ENCODE peak calls at places on chromosomes 12 and 14, in seven cellular contexts. N is dorsolateral prefrontal cortex; Y is CD8-positive, alpha-beta T cell; P is right lobe of liver; V is ovary; J is psoas muscle; F is A549. W is an unnamed sample.

GRCh38 chr14:101232340-101233015 is 328.8 kb upstream of the DIO3 start:
- DNase-seq in N (no peak), Y (no peak), P (no peak), V (no peak), J (peak), F (no peak), W (no peak)

GRCh38 chr12:27359578-27360340 is 27.1 kb downstream of the BMAL2 start:
- DNase-seq in N (no peak), Y (no peak), P (no peak), V (no peak), J (no peak), F (no peak), W (no peak)

GRCh38 chr14:95471526-95472304 is 44.7 kb downstream of the SYNE3 start:
- DNase-seq in N (no peak), Y (no peak), P (peak), V (no peak), J (no peak), F (no peak), W (no peak)

GRCh38 chr14:40312296-40312695 is 880.1 kb upstream of the FBXO33 start:
- DNase-seq in N (no peak), Y (no peak), P (no peak), V (no peak), J (no peak), F (no peak), W (no peak)

GRCh38 chr14:92927396-92928257 is 4.7 kb downstream of the CHGA start:
- DNase-seq in N (no peak), Y (no peak), P (no peak), V (no peak), J (no peak), F (no peak), W (peak)

GRCh38 chr12:70080577-70080976 is 162.7 kb upstream of the CNOT2 start:
- DNase-seq in N (no peak), Y (no peak), P (no peak), V (no peak), J (no peak), F (no peak), W (no peak)

GRCh38 chr14:87082917-87083316 is 910.1 kb downstream of the GALC start:
- DNase-seq in N (no peak), Y (no peak), P (no peak), V (no peak), J (no peak), F (no peak), W (no peak)

GRCh38 chr14:37466623-37467088 is 128.4 kb downstream of the FOXA1 start:
- DNase-seq in N (no peak), Y (no peak), P (no peak), V (no peak), J (no peak), F (peak), W (no peak)

GRCh38 chr14:104968541-104969401 is 9.4 kb downstream of the AHNAK2 start:
- DNase-seq in N (no peak), Y (no peak), P (peak), V (no peak), J (peak), F (peak), W (no peak)

GRCh38 chr12:127987199-127987901 is 279.6 kb upstream of the TMEM132C start:
- DNase-seq in N (no peak), Y (no peak), P (no peak), V (no peak), J (no peak), F (no peak), W (no peak)

GRCh38 chr12:127980585-127980984 is 286.4 kb upstream of the TMEM132C start:
- DNase-seq in N (no peak), Y (no peak), P (no peak), V (no peak), J (no peak), F (no peak), W (no peak)

GRCh38 chr12:127984386-127985055 is 282.4 kb upstream of the TMEM132C start:
- DNase-seq in N (no peak), Y (no peak), P (no peak), V (no peak), J (no peak), F (no peak), W (no peak)
- TF ChIP-seq CTCF in N (no peak), Y (no peak), P (no peak), V (no peak), J (no peak), F (no peak), W (no peak)

DNA sequence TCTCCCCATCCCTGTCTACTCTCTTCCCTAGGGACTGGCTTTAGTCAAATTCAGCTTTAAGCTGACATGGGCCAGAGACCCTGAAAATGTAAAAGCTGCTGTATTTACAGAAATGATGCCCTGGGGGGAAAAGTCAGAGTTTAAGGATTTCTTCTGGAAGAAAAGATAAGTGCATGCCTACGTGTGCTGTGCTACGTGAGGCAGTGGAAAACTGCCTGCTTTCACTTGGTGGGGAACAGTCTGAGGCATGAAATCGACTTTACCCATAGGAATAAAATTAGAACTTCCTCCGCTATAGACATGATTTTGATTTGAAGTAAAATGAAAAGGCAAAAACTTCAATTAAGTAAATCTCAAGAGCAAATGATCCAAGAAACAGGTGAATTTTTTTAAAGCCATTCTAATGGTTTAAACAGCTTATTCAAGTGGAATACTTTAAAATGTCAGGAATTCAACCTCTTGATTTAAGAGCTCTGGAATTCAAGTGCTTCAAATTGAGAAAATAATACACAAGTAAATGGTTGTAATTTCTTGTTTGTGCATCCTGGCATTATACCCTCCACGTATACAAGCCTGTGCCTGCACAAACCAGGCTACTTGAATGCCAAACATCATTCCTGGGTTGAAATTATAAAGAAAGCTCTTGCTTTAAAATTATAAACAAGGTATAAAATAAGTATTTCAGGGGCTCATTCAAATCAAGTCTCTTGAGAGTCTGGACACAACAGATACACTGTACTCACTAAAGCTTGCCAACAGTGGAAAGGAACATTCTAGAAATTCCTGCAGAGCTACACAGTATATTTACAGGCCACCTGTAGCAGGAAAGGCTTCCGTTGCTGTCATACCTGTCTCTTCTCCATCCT is 168.4 kb downstream of the FOXN3 start:
- DNase-seq in N (no peak), Y (no peak), P (no peak), V (no peak), J (no peak), F (no peak), W (no peak)
- H3K27ac ChIP-seq in N (no peak), Y (no peak), P (no peak), V (no peak), J (no peak), F (no peak), W (no peak)

DNA sequence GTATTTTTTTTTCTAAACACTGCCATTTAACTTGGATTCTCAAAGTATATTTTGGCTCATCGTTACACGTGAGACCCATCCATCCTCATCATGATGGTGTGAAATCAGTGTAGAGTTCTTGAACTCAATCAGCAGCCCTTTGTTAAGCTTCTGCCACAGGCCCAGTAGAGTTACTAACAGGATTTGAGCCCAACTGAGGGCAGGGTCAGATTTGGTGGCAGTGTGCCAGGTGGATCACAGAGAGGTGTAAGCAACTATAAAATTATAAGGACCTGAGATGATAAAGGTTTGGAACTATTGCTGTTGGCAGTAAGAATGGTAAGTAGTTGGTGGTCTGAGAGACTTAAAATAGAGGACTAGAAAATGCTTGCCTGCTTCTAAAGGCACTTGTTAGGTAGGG is 72.8 kb downstream of the RASSF8 start:
- DNase-seq in N (no peak), Y (no peak), P (no peak), V (no peak), J (no peak), F (no peak), W (no peak)
- TF ChIP-seq CTCF in N (no peak), Y (no peak), P (no peak), V (no peak), J (no peak), F (no peak), W (no peak)

GRCh38 chr12:121560392-121561021 is 20.3 kb downstream of the KDM2B start:
- DNase-seq in N (no peak), Y (no peak), P (no peak), V (no peak), J (no peak), F (no peak), W (no peak)

GRCh38 chr12:121562484-121562883 is 18.3 kb downstream of the KDM2B start:
- DNase-seq in N (no peak), Y (no peak), P (no peak), V (no peak), J (no peak), F (no peak), W (no peak)
- H3K27ac ChIP-seq in N (no peak), Y (no peak), P (no peak), V (no peak), J (no peak), F (no peak), W (no peak)

GRCh38 chr12:24025153-24025798 is 75.8 kb upstream of the SOX5 start:
- DNase-seq in N (no peak), Y (no peak), P (no peak), V (no peak), J (no peak), F (no peak), W (no peak)
- TF ChIP-seq CTCF in N (peak), Y (no peak), P (peak), V (no peak), J (peak), F (no peak), W (peak)

DNA sequence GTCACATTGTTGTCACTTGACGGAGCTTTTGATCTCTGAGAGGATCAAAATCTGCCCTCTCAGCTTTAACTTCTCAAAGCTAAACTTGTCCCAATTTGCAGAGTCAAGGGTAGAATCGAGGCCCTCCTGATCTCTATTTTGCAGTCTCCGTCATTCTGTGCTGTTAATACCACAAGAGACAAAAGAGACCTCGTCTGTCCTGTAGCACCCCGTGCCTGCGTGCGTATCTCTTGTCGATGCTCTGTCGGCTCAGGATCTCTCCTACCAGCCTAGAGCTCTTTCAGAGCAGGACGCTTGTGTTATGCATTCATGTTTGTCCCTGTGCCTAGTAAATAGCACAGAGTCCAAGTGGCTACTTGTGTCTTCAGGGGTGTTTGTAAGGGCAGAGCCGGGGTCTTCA is 5.1 kb downstream of the EVL start:
- DNase-seq in N (no peak), Y (no peak), P (no peak), V (no peak), J (no peak), F (no peak), W (no peak)
- H3K27ac ChIP-seq in N (no peak), Y (peak), P (no peak), V (no peak), J (no peak), F (no peak), W (no peak)

GRCh38 chr12:3002636-3003035 is 43.4 kb downstream of the TEAD4 start:
- DNase-seq in N (no peak), Y (no peak), P (no peak), V (no peak), J (peak), F (no peak), W (no peak)

GRCh38 chr12:2999265-2999841 is 40.2 kb downstream of the TEAD4 start:
- DNase-seq in N (no peak), Y (no peak), P (no peak), V (no peak), J (peak), F (no peak), W (peak)

GRCh38 chr12:2997989-2998670 is 38.9 kb downstream of the TEAD4 start:
- DNase-seq in N (no peak), Y (no peak), P (no peak), V (no peak), J (peak), F (no peak), W (peak)

GRCh38 chr12:2998789-2999264 is 39.6 kb downstream of the TEAD4 start:
- DNase-seq in N (no peak), Y (no peak), P (no peak), V (peak), J (peak), F (no peak), W (peak)

GRCh38 chr12:3000548-3001275 is 41.5 kb downstream of the TEAD4 start:
- DNase-seq in N (no peak), Y (no peak), P (no peak), V (no peak), J (no peak), F (no peak), W (peak)
- TF ChIP-seq CTCF in N (no peak), Y (no peak), P (no peak), V (no peak), J (peak), F (no peak), W (no peak)

GRCh38 chr12:107178776-107179175 is 85.4 kb upstream of the CRY1 start:
- DNase-seq in N (no peak), Y (no peak), P (no peak), V (no peak), J (no peak), F (no peak), W (no peak)

GRCh38 chr12:107184359-107184980 is 91.1 kb upstream of the CRY1 start:
- DNase-seq in N (no peak), Y (no peak), P (no peak), V (no peak), J (no peak), F (no peak), W (no peak)

GRCh38 chr12:107179883-107180282 is 86.5 kb upstream of the CRY1 start:
- DNase-seq in N (no peak), Y (no peak), P (no peak), V (no peak), J (no peak), F (peak), W (no peak)
- H3K27ac ChIP-seq in N (no peak), Y (no peak), P (no peak), V (no peak), J (no peak), F (no peak), W (no peak)

DNA sequence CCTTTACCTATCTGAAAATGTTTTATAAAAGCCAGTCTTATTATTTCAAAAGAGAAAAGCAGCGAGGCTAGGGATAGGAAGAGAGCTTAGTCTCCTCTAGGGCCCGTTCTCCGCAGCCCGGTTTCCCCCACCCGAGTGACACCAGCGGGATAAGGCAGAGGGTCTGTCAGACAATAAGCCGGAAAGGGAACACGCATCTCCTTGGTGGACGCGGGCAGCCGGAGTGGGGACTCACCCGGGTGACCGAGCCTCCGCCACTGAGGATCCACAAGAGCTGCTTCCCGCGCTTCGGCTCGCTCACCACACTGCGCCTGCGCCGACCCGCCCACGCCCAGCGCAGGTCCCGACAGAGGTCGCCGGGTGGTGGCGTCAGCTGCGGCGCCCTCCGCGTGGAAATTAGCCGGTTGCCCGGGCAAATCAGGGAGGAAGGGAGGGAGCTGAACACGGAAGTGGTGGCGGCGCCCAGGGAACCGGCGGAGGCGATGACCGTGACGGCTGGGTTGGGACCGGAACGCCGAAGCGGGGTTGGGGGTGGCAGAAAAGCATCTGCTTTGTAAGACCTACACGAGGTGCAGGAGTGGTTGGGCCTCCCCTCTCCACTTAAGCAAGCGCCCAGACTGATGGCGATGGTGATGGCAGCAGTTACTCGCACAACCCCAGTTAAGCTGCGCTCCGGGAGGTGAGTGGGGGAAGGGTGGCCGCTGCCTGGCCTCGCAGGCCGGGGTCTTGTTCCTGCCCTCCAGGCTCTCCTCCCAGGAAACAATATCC is at the start of the genes SOCS4 and WDHD1:
- DNase-seq in N (peak), Y (peak), P (peak), V (peak), J (peak), F (peak), W (peak)
- TF ChIP-seq CTCF in N (peak), Y (no peak), P (peak), V (peak), J (no peak), F (no peak), W (no peak)

GRCh38 chr12:1782215-1782614 is 38.1 kb upstream of the LRTM2 start:
- DNase-seq in N (no peak), Y (no peak), P (no peak), V (no peak), J (no peak), F (no peak), W (no peak)

GRCh38 chr12:1777798-1778197 is 42.6 kb upstream of the LRTM2 start:
- DNase-seq in N (no peak), Y (no peak), P (no peak), V (no peak), J (no peak), F (no peak), W (no peak)

GRCh38 chr12:1781770-1782169 is 38.6 kb upstream of the LRTM2 start:
- DNase-seq in N (no peak), Y (no peak), P (no peak), V (no peak), J (no peak), F (no peak), W (no peak)

GRCh38 chr12:1778911-1779310 is 41.5 kb upstream of the LRTM2 start:
- DNase-seq in N (no peak), Y (no peak), P (no peak), V (no peak), J (no peak), F (no peak), W (no peak)

GRCh38 chr12:1779783-1780182 is 40.6 kb upstream of the LRTM2 start:
- DNase-seq in N (no peak), Y (no peak), P (no peak), V (no peak), J (no peak), F (no peak), W (no peak)
- H3K27ac ChIP-seq in N (peak), Y (no peak), P (no peak), V (no peak), J (no peak), F (no peak), W (no peak)

W was measured in pancreas.